ENCODE peak calls at places on chromosomes 7 and 10, in nine cellular contexts. D, F, T, C, Q, W, I, X and B are unnamed samples.

GRCh38 chr7:106276513-106276912 is 8.3 kb downstream of the NAMPT start:
- DNase-seq in C (no peak), F (no peak), X (no peak), T (no peak), I (no peak), Q (no peak), D (no peak), W (no peak), B (no peak)

GRCh38 chr7:28140964-28141363 is 39.6 kb downstream of the JAZF1 start:
- DNase-seq in F (no peak), I (no peak), X (no peak), C (no peak), Q (no peak), W (no peak), T (no peak), D (no peak), B (no peak)

GRCh38 chr10:90674927-90675326 is 182.9 kb downstream of the HTR7 start:
- DNase-seq in T (no peak), C (no peak), I (peak), F (no peak), Q (no peak), X (no peak), D (peak), W (no peak), B (no peak)

GRCh38 chr10:59091239-59091638 is 85.2 kb upstream of the PHYHIPL start:
- DNase-seq in W (no peak), I (no peak), Q (no peak), D (no peak), F (no peak), C (no peak), T (no peak), X (no peak), B (no peak)

GRCh38 chr7:135620447-135620846 is 41.9 kb upstream of the STMP1 start:
- DNase-seq in C (no peak), D (no peak), F (no peak), W (no peak), X (no peak), Q (no peak), I (no peak), T (no peak), B (no peak)

GRCh38 chr10:60645928-60646433 is 132.3 kb upstream of the CDK1 start:
- DNase-seq in I (no peak), Q (no peak), C (no peak), D (no peak), F (no peak), T (no peak), W (no peak), X (no peak), B (no peak)

GRCh38 chr7:96310106-96310505 is 11.8 kb downstream of the SLC25A13 start:
- DNase-seq in I (no peak), X (no peak), W (no peak), T (no peak), D (no peak), F (no peak), C (no peak), Q (no peak), B (no peak)

GRCh38 chr7:9200666-9201065 is 767.3 kb downstream of the NXPH1 start:
- DNase-seq in I (no peak), W (no peak), T (no peak), F (no peak), C (no peak), Q (no peak), D (no peak), X (no peak), B (no peak)

GRCh38 chr10:132479603-132480221 is 57.9 kb upstream of the INPP5A start:
- DNase-seq in W (no peak), T (no peak), D (no peak), F (peak), I (no peak), Q (no peak), X (no peak), C (no peak), B (no peak)

GRCh38 chr7:48154792-48155413 is 16.4 kb upstream of the ABCA13 start:
- DNase-seq in F (no peak), W (no peak), D (peak), T (no peak), I (peak), C (no peak), Q (peak), X (peak), B (peak)

GRCh38 chr7:43784030-43785001 is 25.8 kb downstream of the BLVRA start:
- DNase-seq in Q (no peak), W (no peak), T (no peak), I (no peak), F (no peak), X (peak), C (no peak), D (no peak), B (peak)